ENCODE peak calls at places on chromosomes 12 and 14, in six cellular contexts. O is fibroblast of lung, K is prostate gland, V is GM23248, H is PC-3, W is sigmoid colon. J is an unnamed sample. For H3K27me3, the result is how much of the 10 kb centered on the place peaks cover.

GRCh38 chr12:65497645-65498044 is 219.2 kb downstream of the MSRB3 start:
- DNase-seq in O (peak), K (no peak), V (no peak), H (no peak), W (no peak), J (no peak)

GRCh38 chr14:99538275-99538674 is 57.1 kb downstream of the CCNK start:
- DNase-seq in O (no peak), K (no peak), V (no peak), H (no peak), W (no peak), J (no peak)

GRCh38 chr12:13562915-13563742 is 366.6 kb downstream of the EMP1 start:
- DNase-seq in O (no peak), K (no peak), V (no peak), H (no peak), W (no peak), J (no peak)

GRCh38 chr14:73712540-73713141 is 1.5 kb downstream of the PNMA1 start:
- DNase-seq in O (no peak), K (no peak), V (peak), H (peak), W (no peak), J (no peak)

GRCh38 chr12:12333407-12333831 is 16.6 kb downstream of the MANSC1 start:
- DNase-seq in O (peak), K (no peak), V (no peak), H (peak), W (no peak), J (no peak)

GRCh38 chr12:52848661-52849255 is at the start of gene KRT78:
- DNase-seq in O (no peak), K (no peak), V (no peak), H (no peak), W (no peak), J (no peak)

GRCh38 chr14:102661614-102662013 is 69.2 kb downstream of the RCOR1 start:
- DNase-seq in O (no peak), K (no peak), V (no peak), H (no peak), W (no peak), J (no peak)

GRCh38 chr14:22542360-22542759 is 46.7 kb downstream of the DAD1 start:
- DNase-seq in O (no peak), K (no peak), V (no peak), H (peak), W (no peak), J (no peak)

DNA sequence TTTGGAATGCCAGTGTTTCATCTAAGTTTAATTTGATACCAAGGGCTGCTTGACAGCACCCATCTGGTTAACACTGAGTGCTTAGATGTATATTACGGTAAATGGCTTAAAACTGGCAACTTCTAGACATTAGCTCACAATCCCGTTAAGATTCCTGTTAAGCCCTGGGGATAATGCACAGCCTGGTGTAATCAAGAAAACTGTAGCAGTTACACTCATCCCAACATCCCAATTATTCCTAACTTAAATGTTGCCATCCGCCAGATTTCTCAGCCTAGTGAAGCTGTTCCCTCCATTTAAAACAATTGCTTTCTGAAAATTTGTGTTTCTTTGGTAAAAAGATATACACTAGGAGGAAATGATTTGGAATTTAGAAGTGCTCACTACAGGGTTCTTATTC is 30.0 kb downstream of the PPFIBP1 start:
- DNase-seq in O (peak), K (no peak), V (no peak), H (no peak), W (no peak), J (no peak)
- H3K27me3 ChIP-seq in O (under half), K (under half), V (under half), H (under half), W (under half), J (under half)

GRCh38 chr12:105033851-105034250 is 47.7 kb downstream of the NOPCHAP1 start:
- DNase-seq in O (no peak), K (no peak), V (no peak), H (no peak), W (no peak), J (no peak)

GRCh38 chr12:105036937-105037649 is 47.2 kb downstream of the ALDH1L2 start:
- DNase-seq in O (no peak), K (no peak), V (no peak), H (peak), W (no peak), J (no peak)

GRCh38 chr12:105031061-105031807 is 45.1 kb downstream of the NOPCHAP1 start:
- DNase-seq in O (no peak), K (no peak), V (no peak), H (no peak), W (no peak), J (no peak)

GRCh38 chr12:105032703-105033357 is 46.7 kb downstream of the NOPCHAP1 start:
- DNase-seq in O (no peak), K (no peak), V (no peak), H (no peak), W (no peak), J (no peak)
- H3K27ac ChIP-seq in O (no peak), K (no peak), V (no peak), H (no peak), W (no peak), J (no peak)

GRCh38 chr12:95551913-95552516 is 739 bp upstream of the USP44 start:
- DNase-seq in O (no peak), K (no peak), V (no peak), H (no peak), W (no peak), J (no peak)
- H3K27me3 ChIP-seq in O (under half), K (under half), V (under half), H (under half), W (under half), J (under half)

DNA sequence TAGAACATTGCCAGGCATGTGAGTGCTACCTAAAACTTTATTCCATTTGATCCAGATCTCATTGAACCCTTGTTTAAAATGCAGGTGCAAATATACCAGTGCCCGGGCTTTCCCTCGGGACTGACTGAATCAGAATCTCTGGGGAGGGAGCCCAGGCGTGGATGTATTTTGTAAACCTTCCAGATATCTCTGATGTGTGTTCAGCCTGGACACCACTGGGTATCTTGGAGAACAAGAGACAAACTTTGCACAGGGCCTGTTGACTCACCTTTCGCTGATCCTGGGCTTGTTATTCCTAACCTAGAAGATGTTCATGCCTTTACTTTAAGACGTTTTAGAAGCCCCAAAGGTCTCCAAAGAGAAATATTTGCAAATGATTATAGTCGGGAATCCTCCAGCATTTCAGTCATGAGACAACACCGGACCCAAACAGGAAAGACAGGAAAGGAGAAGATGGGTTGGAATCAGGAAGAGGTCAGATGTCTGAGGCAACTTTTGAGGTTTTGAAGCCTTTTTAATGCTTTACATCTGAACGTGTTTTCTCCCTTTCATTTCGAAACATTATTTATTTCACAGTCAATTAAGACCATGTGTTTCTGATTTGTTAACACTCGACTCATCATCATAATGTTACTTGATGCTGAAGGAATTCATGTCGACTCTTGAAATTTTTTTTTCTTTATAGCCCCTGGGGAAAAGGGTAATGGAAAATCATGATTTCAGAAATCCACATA is 118.6 kb downstream of the PLXNC1 start:
- DNase-seq in O (peak), K (no peak), V (peak), H (no peak), W (no peak), J (no peak)
- H3K27ac ChIP-seq in O (peak), K (peak), V (peak), H (no peak), W (no peak), J (no peak)

DNA sequence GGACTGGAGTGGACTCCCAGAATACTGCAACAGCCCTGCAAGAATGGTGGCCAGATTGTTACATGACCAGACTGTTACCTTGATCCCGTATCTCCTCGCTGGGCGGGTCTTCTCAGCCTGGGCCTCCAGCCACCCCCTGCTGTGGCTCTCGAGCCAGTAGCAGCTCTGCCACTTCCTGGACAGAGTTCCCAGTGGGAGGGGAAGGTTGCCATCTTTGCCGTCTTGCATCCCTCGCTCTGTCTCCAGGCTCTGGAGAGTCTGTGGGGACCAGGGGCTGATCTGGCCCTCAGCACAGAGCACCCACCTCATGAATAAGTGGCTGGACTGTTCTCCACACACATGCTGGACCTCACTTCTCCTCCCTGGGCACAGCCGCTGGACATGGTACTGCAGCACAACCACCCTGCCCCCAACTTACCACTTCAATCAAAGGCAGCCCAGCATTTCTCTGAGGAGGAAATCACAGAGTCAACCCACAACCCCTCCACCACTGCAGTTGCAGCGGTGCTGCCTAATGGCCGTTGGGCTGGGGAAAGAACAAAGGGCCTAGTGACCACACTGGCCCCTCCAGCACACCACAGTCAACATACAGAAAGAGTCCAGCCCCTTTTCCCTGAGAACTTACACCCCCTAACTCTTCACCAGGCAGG is 6.9 kb upstream of the KLRF1 start:
- DNase-seq in O (no peak), K (no peak), V (no peak), H (no peak), W (no peak), J (no peak)
- H3K27me3 ChIP-seq in O (under half), K (under half), V (under half), H (under half), W (under half), J (under half)

GRCh38 chr14:93982684-93983007 is 6.3 kb upstream of the ASB2 start:
- DNase-seq in O (no peak), K (no peak), V (no peak), H (no peak), W (no peak), J (no peak)

GRCh38 chr14:93981874-93982683 is 5.7 kb upstream of the ASB2 start:
- DNase-seq in O (no peak), K (no peak), V (no peak), H (no peak), W (no peak), J (no peak)

GRCh38 chr14:93981316-93981715 is 4.9 kb upstream of the ASB2 start:
- DNase-seq in O (no peak), K (no peak), V (no peak), H (no peak), W (no peak), J (no peak)

GRCh38 chr14:93984987-93985410 is 8.6 kb upstream of the ASB2 start:
- DNase-seq in O (peak), K (no peak), V (peak), H (peak), W (peak), J (no peak)

DNA sequence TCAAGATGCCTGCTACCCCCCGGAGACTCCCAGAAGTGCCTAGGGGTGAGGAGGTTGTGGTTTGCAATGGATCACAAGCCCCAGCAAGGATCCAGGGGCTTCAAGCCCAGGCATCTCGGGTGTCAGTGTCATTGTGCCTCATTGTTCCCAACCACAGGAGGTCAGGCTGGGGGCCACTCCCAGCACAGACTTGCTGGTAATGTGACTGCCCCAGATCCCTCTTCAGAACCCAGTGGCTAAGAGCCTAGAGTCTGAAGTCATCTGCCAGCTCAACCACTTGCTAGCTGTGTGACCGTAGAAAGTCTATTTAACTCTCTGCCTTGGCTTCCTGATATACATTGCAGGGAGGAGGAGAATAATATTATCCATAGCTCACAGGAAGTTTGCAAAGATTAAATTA is 7.7 kb upstream of the ASB2 start:
- DNase-seq in O (no peak), K (no peak), V (peak), H (peak), W (no peak), J (no peak)
- H3K27ac ChIP-seq in O (no peak), K (no peak), V (peak), H (no peak), W (peak), J (no peak)

GRCh38 chr14:71933026-71933587 is 878 bp downstream of the RGS6 start:
- DNase-seq in O (no peak), K (no peak), V (peak), H (no peak), W (no peak), J (no peak)

GRCh38 chr14:71932229-71932951 is at the start of gene RGS6:
- DNase-seq in O (no peak), K (peak), V (peak), H (peak), W (no peak), J (no peak)

DNA sequence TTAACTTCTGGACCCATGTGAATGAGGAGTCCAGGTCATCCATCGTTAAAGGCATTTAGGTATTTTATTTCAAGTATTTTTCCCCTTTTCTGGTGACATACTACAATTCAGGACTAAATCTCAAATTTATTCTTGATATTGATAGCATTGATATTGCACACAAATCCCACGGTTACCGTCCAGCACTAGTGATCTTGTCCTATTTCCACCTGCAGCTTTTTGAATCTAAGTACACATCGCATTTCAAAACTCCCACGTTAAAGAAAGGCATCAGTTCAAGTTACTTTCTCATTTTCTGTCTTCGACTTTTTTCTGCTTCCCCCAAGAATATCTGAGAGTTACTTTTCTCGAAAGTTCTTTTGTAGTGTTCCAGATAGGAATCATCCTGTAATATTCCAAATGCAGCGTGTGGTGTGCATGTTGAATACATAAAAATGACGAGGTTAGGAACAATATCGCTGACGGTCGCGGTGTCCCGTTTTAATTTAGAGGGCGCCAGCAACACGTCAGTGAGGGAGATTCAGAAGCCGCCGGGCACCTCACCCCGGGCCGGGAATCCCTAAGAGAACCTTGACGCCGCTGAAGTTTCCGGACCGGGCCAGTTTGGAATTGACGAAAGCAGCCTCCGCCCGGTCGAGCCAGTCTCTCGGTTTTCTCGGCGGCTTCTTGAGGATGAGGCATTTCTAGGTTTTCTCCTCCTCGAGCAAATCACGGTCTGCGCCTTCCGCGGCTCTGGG is 569 bp upstream of the RGS6 start:
- DNase-seq in O (no peak), K (no peak), V (peak), H (no peak), W (no peak), J (no peak)
- H3K27me3 ChIP-seq in O (under half), K (under half), V (under half), H (half or more), W (under half), J (half or more)

DNA sequence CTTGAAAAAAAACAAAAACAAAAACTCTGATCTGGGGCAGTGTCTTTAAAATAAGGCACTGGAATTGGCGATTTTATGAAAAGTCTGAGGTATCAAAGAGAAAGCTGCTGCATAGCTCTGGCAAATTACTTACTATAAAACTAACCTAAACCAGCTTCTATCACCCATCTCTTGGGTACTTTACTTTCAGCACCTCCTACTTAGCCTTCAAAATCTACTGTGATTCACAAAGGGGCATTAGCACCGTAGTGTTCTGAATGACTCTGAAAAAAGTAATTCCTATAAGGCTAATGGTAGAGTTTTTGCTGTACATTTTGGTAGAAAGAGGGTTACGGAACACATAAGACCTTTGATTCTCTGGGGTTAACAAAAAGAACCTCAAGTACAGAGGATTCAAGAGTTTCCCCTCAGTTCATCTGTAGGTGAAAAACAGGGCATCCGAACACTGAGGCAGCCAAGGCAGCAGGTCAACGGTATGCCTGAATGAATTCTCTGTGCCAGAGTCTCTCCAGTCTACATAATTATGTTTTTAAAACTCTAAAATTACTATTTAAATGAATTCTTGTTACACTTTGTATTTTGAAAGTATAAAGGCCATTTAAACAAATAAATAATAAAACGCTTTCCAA is 101.5 kb downstream of the ELK3 start:
- DNase-seq in O (no peak), K (no peak), V (no peak), H (no peak), W (no peak), J (no peak)
- H3K27ac ChIP-seq in O (no peak), K (no peak), V (no peak), H (no peak), W (no peak), J (no peak)